ENCODE peak calls at places on chromosomes 2 and 18, in five cellular contexts. G is H1, F is IMR-90, N is mesendoderm, E is H9. J is an unnamed sample.

GRCh38 chr2:69561041-69561550 is 82.4 kb downstream of the AAK1 start:
- DNase-seq in G (no peak), F (peak), N (no peak), E (no peak), J (no peak)

GRCh38 chr2:186130678-186131511 is 355.2 kb upstream of the ZC3H15 start:
- DNase-seq in G (no peak), F (no peak), N (no peak), E (no peak), J (no peak)

GRCh38 chr18:8767356-8767755 is 62.0 kb downstream of the MTCL1 start:
- DNase-seq in G (no peak), F (no peak), N (no peak), E (no peak), J (no peak)

GRCh38 chr2:3759766-3760165 is 56.4 kb downstream of the DCDC2C start:
- DNase-seq in G (no peak), F (peak), N (no peak), E (no peak), J (no peak)

GRCh38 chr18:59537581-59537980 is 159.6 kb downstream of the CCBE1 start:
- DNase-seq in G (no peak), F (no peak), N (peak), E (no peak), J (peak)

GRCh38 chr2:104860141-104860790 is 6.4 kb downstream of the POU3F3 start:
- DNase-seq in G (no peak), F (no peak), N (peak), E (no peak), J (no peak)

GRCh38 chr2:52036036-52036435 is 1004.1 kb upstream of the NRXN1 start:
- DNase-seq in G (no peak), F (peak), N (no peak), E (no peak), J (no peak)

GRCh38 chr2:136191041-136191440 is 73.1 kb upstream of the CXCR4 start:
- DNase-seq in G (no peak), F (no peak), N (no peak), E (no peak), J (no peak)

GRCh38 chr2:71544919-71545571 is 91.7 kb downstream of the DYSF start:
- DNase-seq in G (no peak), F (no peak), N (no peak), E (no peak), J (no peak)

GRCh38 chr2:86044045-86044444 is 61.6 kb downstream of the POLR1A start:
- DNase-seq in G (no peak), F (no peak), N (no peak), E (peak), J (no peak)
- H2AK5ac ChIP-seq in G (no peak), F (no peak), N (no peak), E (no peak), J (no peak)

GRCh38 chr18:61608306-61608705 is 275.1 kb downstream of the CDH20 start:
- DNase-seq in G (no peak), F (peak), N (no peak), E (no peak), J (no peak)
- H2AK5ac ChIP-seq in G (no peak), F (peak), N (no peak), E (no peak), J (no peak)

GRCh38 chr2:227241005-227241404 is 76.6 kb downstream of the COL4A3 start:
- DNase-seq in G (no peak), F (no peak), N (peak), E (no peak), J (no peak)

GRCh38 chr2:227238242-227239237 is 74.1 kb downstream of the COL4A3 start:
- DNase-seq in G (peak), F (peak), N (peak), E (peak), J (peak)

GRCh38 chr2:227234432-227234831 is 70.0 kb downstream of the COL4A3 start:
- DNase-seq in G (no peak), F (no peak), N (no peak), E (no peak), J (no peak)

GRCh38 chr2:227237786-227238185 is 73.4 kb downstream of the COL4A3 start:
- DNase-seq in G (no peak), F (no peak), N (no peak), E (no peak), J (no peak)
- H2AK5ac ChIP-seq in G (no peak), F (no peak), N (no peak), E (no peak), J (no peak)

GRCh38 chr2:46009315-46009714 is 287.9 kb upstream of the EPAS1 start:
- DNase-seq in G (no peak), F (no peak), N (no peak), E (no peak), J (no peak)

GRCh38 chr2:46009772-46010171 is 287.4 kb upstream of the EPAS1 start:
- DNase-seq in G (no peak), F (peak), N (no peak), E (no peak), J (no peak)

GRCh38 chr2:46007412-46007811 is 289.8 kb upstream of the EPAS1 start:
- DNase-seq in G (no peak), F (no peak), N (no peak), E (no peak), J (no peak)

GRCh38 chr2:46006634-46007033 is 290.6 kb upstream of the EPAS1 start:
- DNase-seq in G (no peak), F (no peak), N (no peak), E (no peak), J (no peak)

GRCh38 chr2:46008082-46008870 is 288.9 kb upstream of the EPAS1 start:
- DNase-seq in G (no peak), F (peak), N (no peak), E (no peak), J (no peak)
- H2AK5ac ChIP-seq in G (no peak), F (peak), N (no peak), E (no peak), J (no peak)

GRCh38 chr2:100105678-100106054 is 36.7 kb downstream of the AFF3 start:
- DNase-seq in G (no peak), F (peak), N (peak), E (peak), J (no peak)
- H2AK5ac ChIP-seq in G (no peak), F (peak), N (no peak), E (no peak), J (no peak)

DNA sequence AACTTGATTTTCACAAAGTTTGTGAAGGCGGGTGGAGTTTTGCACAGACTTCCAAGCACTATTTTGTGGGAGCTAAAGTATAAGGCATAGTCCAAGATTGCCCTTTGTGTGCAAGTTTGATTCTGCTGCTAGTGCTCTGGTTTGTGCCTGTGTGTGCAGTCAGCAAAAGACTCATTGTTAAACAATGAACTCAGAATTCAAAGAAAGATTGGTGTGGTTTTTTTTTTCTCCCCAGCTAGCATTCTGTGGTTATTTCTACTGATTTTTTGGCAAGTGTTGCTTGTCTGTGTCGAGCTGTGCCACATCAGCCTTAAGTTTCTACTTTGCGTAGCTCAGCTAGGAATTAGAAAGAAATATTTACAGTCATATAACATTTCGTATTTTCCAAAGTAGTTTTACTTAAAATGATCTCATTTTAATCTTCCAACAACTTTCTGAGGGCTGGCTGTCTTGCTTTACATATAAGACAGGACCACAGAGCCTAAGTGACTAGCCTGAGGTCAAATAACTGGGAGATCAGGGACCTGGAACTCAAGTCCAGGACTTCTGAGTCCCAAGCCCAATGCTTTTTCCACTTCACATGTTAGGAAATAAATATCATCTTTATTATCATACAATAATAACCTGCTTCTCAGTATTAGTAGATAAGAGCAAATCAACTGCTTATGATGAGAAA is 69.8 kb downstream of the BABAM2 start:
- DNase-seq in G (no peak), F (peak), N (no peak), E (no peak), J (no peak)
- H2AK5ac ChIP-seq in G (no peak), F (peak), N (no peak), E (no peak), J (no peak)

J was measured in trophoblast cell.